ENCODE peak calls at places on chromosome 4, in six cellular contexts. F, X, B, S, R and W are unnamed samples.

GRCh38 chr4:141646969-141647368 is 10.6 kb downstream of the IL15 start:
- DNase-seq in F (no peak), X (peak), B (no peak), S (no peak), R (no peak), W (no peak)

GRCh38 chr4:107520368-107520767 is 199.7 kb downstream of the PAPSS1 start:
- DNase-seq in F (no peak), X (no peak), B (no peak), S (no peak), R (no peak), W (no peak)

GRCh38 chr4:145179201-145179860 is 1.1 kb downstream of the OTUD4 start:
- DNase-seq in F (peak), X (peak), B (peak), S (peak), R (peak), W (peak)

GRCh38 chr4:158805628-158806471 is 37.0 kb downstream of the FNIP2 start:
- DNase-seq in F (no peak), X (no peak), B (no peak), S (no peak), R (no peak), W (no peak)

GRCh38 chr4:108830509-108831244 is 67.8 kb upstream of the ETNPPL start:
- DNase-seq in F (no peak), X (peak), B (no peak), S (no peak), R (no peak), W (no peak)

GRCh38 chr4:79563218-79563617 is 155.2 kb upstream of the GK2 start:
- DNase-seq in F (no peak), X (peak), B (no peak), S (no peak), R (no peak), W (no peak)

GRCh38 chr4:7434766-7435150 is at the start of gene PSAPL1:
- DNase-seq in F (no peak), X (peak), B (no peak), S (no peak), R (no peak), W (no peak)

GRCh38 chr4:18021470-18021719 is 160 bp downstream of the LCORL start:
- DNase-seq in F (no peak), X (peak), B (no peak), S (no peak), R (no peak), W (no peak)

GRCh38 chr4:86357608-86358007 is 2.2 kb downstream of the MAPK10 start:
- DNase-seq in F (no peak), X (no peak), B (no peak), S (no peak), R (no peak), W (no peak)